ENCODE peak calls at places on chromosome 1, in seven cellular contexts. One of them, this sample, is unnamed.

GRCh38 chr1:177824508-177824982 is 145.3 kb downstream of the SEC16B start:
- DNase-seq in NCI-H1105 treated with DMSO at 0.1 percent for 48 hours: no peak
- DNase-seq in DMS53: no peak
- DNase-seq in T follicular helper cell: no peak
- DNase-seq in cardiac fibroblast: no peak
- DNase-seq in H4: no peak
- DNase-seq in keratinocyte: no peak
- DNase-seq in this sample: no peak

GRCh38 chr1:201769966-201770365 is 59.0 kb upstream of the IPO9 start:
- DNase-seq in H4: no peak
- DNase-seq in DMS53: no peak
- DNase-seq in cardiac fibroblast: peak; percentile 90
- DNase-seq in keratinocyte: no peak
- DNase-seq in NCI-H1105 treated with DMSO at 0.1 percent for 48 hours: no peak
- DNase-seq in T follicular helper cell: no peak
- DNase-seq in this sample: no peak

GRCh38 chr1:5889901-5890300 is 102.3 kb downstream of the NPHP4 start:
- DNase-seq in keratinocyte: no peak
- DNase-seq in cardiac fibroblast: no peak
- DNase-seq in DMS53: no peak
- DNase-seq in H4: no peak
- DNase-seq in NCI-H1105 treated with DMSO at 0.1 percent for 48 hours: no peak
- DNase-seq in T follicular helper cell: no peak
- DNase-seq in this sample: no peak

GRCh38 chr1:235937123-235937522 is 70.4 kb upstream of the LYST start:
- DNase-seq in keratinocyte: no peak
- DNase-seq in cardiac fibroblast: no peak
- DNase-seq in DMS53: no peak
- DNase-seq in H4: no peak
- DNase-seq in T follicular helper cell: no peak
- DNase-seq in NCI-H1105 treated with DMSO at 0.1 percent for 48 hours: no peak
- DNase-seq in this sample: no peak

GRCh38 chr1:179143332-179143731 is 61.5 kb downstream of the TOR3A start:
- DNase-seq in cardiac fibroblast: peak; percentile 91
- DNase-seq in keratinocyte: no peak
- DNase-seq in T follicular helper cell: no peak
- DNase-seq in NCI-H1105 treated with DMSO at 0.1 percent for 48 hours: no peak
- DNase-seq in H4: peak; percentile 84
- DNase-seq in DMS53: no peak
- DNase-seq in this sample: no peak

GRCh38 chr1:155463865-155464264 is 98.7 kb downstream of the ASH1L start:
- DNase-seq in cardiac fibroblast: peak; percentile 86
- DNase-seq in NCI-H1105 treated with DMSO at 0.1 percent for 48 hours: no peak
- DNase-seq in H4: no peak
- DNase-seq in DMS53: no peak
- DNase-seq in T follicular helper cell: no peak
- DNase-seq in keratinocyte: no peak
- DNase-seq in this sample: no peak

GRCh38 chr1:8448906-8449661 is 131.2 kb downstream of the SLC45A1 start:
- DNase-seq in DMS53: peak; percentile 78
- DNase-seq in cardiac fibroblast: peak; percentile 51
- DNase-seq in H4: no peak
- DNase-seq in T follicular helper cell: no peak
- DNase-seq in keratinocyte: no peak
- DNase-seq in NCI-H1105 treated with DMSO at 0.1 percent for 48 hours: no peak
- DNase-seq in this sample: no peak

GRCh38 chr1:232596666-232597303 is 33.1 kb downstream of the SIPA1L2 start:
- DNase-seq in NCI-H1105 treated with DMSO at 0.1 percent for 48 hours: no peak
- DNase-seq in H4: no peak
- DNase-seq in DMS53: no peak
- DNase-seq in cardiac fibroblast: no peak
- DNase-seq in T follicular helper cell: no peak
- DNase-seq in keratinocyte: no peak
- DNase-seq in this sample: no peak

GRCh38 chr1:17356387-17356992 is 15.5 kb upstream of the PADI6 start:
- DNase-seq in T follicular helper cell: no peak
- DNase-seq in H4: no peak
- DNase-seq in keratinocyte: no peak
- DNase-seq in DMS53: no peak
- DNase-seq in cardiac fibroblast: no peak
- DNase-seq in NCI-H1105 treated with DMSO at 0.1 percent for 48 hours: no peak
- DNase-seq in this sample: no peak

GRCh38 chr1:220473440-220473839 is 54.5 kb upstream of the MARK1 start:
- DNase-seq in T follicular helper cell: no peak
- DNase-seq in keratinocyte: no peak
- DNase-seq in DMS53: no peak
- DNase-seq in cardiac fibroblast: no peak
- DNase-seq in H4: no peak
- DNase-seq in NCI-H1105 treated with DMSO at 0.1 percent for 48 hours: no peak
- DNase-seq in this sample: no peak

GRCh38 chr1:180994262-180994661 is 28.4 kb downstream of the STX6 start:
- DNase-seq in NCI-H1105 treated with DMSO at 0.1 percent for 48 hours: no peak
- DNase-seq in T follicular helper cell: no peak
- DNase-seq in keratinocyte: no peak
- DNase-seq in DMS53: peak; percentile 44
- DNase-seq in cardiac fibroblast: peak; percentile 5
- DNase-seq in H4: no peak
- DNase-seq in this sample: no peak

GRCh38 chr1:248736992-248737391 is 18.6 kb downstream of the LYPD8 start:
- DNase-seq in DMS53: no peak
- DNase-seq in cardiac fibroblast: no peak
- DNase-seq in H4: no peak
- DNase-seq in T follicular helper cell: no peak
- DNase-seq in keratinocyte: no peak
- DNase-seq in NCI-H1105 treated with DMSO at 0.1 percent for 48 hours: no peak
- DNase-seq in this sample: no peak

GRCh38 chr1:203189951-203190352 is 3.4 kb upstream of the CHI3L1 start:
- DNase-seq in DMS53: peak; percentile 30
- DNase-seq in H4: no peak
- DNase-seq in cardiac fibroblast: peak; percentile 68
- DNase-seq in NCI-H1105 treated with DMSO at 0.1 percent for 48 hours: no peak
- DNase-seq in T follicular helper cell: no peak
- DNase-seq in keratinocyte: no peak
- DNase-seq in this sample: no peak

GRCh38 chr1:86774305-86775304 is 70.2 kb downstream of the SH3GLB1 start:
- DNase-seq in H4: peak; percentile 59
- DNase-seq in T follicular helper cell: no peak
- DNase-seq in DMS53: peak; percentile 94
- DNase-seq in cardiac fibroblast: peak; percentile 96
- DNase-seq in keratinocyte: peak; percentile 77
- DNase-seq in NCI-H1105 treated with DMSO at 0.1 percent for 48 hours: peak; percentile 87
- DNase-seq in this sample: no peak

GRCh38 chr1:213519098-213519497 is 468.1 kb downstream of the RPS6KC1 start:
- DNase-seq in keratinocyte: no peak
- DNase-seq in cardiac fibroblast: no peak
- DNase-seq in DMS53: peak; percentile 12
- DNase-seq in NCI-H1105 treated with DMSO at 0.1 percent for 48 hours: no peak
- DNase-seq in T follicular helper cell: no peak
- DNase-seq in H4: no peak
- DNase-seq in this sample: no peak

GRCh38 chr1:159008744-159009188 is 941 bp upstream of the IFI16 start:
- DNase-seq in NCI-H1105 treated with DMSO at 0.1 percent for 48 hours: no peak
- DNase-seq in keratinocyte: no peak
- DNase-seq in DMS53: no peak
- DNase-seq in cardiac fibroblast: peak; percentile 44
- DNase-seq in H4: peak; percentile 20
- DNase-seq in T follicular helper cell: peak; percentile 40
- DNase-seq in this sample: peak; percentile 36

GRCh38 chr1:2388004-2388913 is 3.1 kb downstream of the MORN1 start:
- DNase-seq in keratinocyte: no peak
- DNase-seq in H4: no peak
- DNase-seq in DMS53: no peak
- DNase-seq in cardiac fibroblast: no peak
- DNase-seq in NCI-H1105 treated with DMSO at 0.1 percent for 48 hours: no peak
- DNase-seq in T follicular helper cell: no peak
- DNase-seq in this sample: no peak

GRCh38 chr1:7648761-7649384 is 122.2 kb upstream of the VAMP3 start:
- DNase-seq in T follicular helper cell: no peak
- DNase-seq in NCI-H1105 treated with DMSO at 0.1 percent for 48 hours: no peak
- DNase-seq in H4: no peak
- DNase-seq in cardiac fibroblast: no peak
- DNase-seq in keratinocyte: no peak
- DNase-seq in DMS53: no peak
- DNase-seq in this sample: no peak

GRCh38 chr1:97919568-97920261 is 1.1 kb downstream of the DPYD start:
- DNase-seq in NCI-H1105 treated with DMSO at 0.1 percent for 48 hours: peak; percentile 47
- DNase-seq in cardiac fibroblast: peak; percentile 51
- DNase-seq in T follicular helper cell: no peak
- DNase-seq in H4: no peak
- DNase-seq in keratinocyte: no peak
- DNase-seq in DMS53: peak; percentile 49
- DNase-seq in this sample: no peak

GRCh38 chr1:202965441-202965821 is 1.6 kb downstream of the CYB5R1 start:
- DNase-seq in keratinocyte: peak; percentile 48
- DNase-seq in NCI-H1105 treated with DMSO at 0.1 percent for 48 hours: no peak
- DNase-seq in H4: no peak
- DNase-seq in cardiac fibroblast: no peak
- DNase-seq in T follicular helper cell: no peak
- DNase-seq in DMS53: no peak
- DNase-seq in this sample: no peak

GRCh38 chr1:41784516-41785279 is 134.0 kb downstream of the HIVEP3 start:
- DNase-seq in H4: no peak
- DNase-seq in keratinocyte: no peak
- DNase-seq in T follicular helper cell: no peak
- DNase-seq in cardiac fibroblast: no peak
- DNase-seq in DMS53: no peak
- DNase-seq in NCI-H1105 treated with DMSO at 0.1 percent for 48 hours: no peak
- DNase-seq in this sample: no peak

GRCh38 chr1:50354813-50355212 is 68.4 kb downstream of the DMRTA2 start:
- DNase-seq in T follicular helper cell: no peak
- DNase-seq in NCI-H1105 treated with DMSO at 0.1 percent for 48 hours: no peak
- DNase-seq in DMS53: no peak
- DNase-seq in cardiac fibroblast: no peak
- DNase-seq in H4: no peak
- DNase-seq in keratinocyte: no peak
- DNase-seq in this sample: no peak

GRCh38 chr1:96987186-96987703 is 265.7 kb downstream of the PTBP2 start:
- DNase-seq in H4: no peak
- DNase-seq in NCI-H1105 treated with DMSO at 0.1 percent for 48 hours: no peak
- DNase-seq in T follicular helper cell: no peak
- DNase-seq in DMS53: no peak
- DNase-seq in cardiac fibroblast: no peak
- DNase-seq in keratinocyte: no peak
- DNase-seq in this sample: no peak

GRCh38 chr1:1889847-1890505 is 911 bp downstream of the GNB1 start:
- DNase-seq in H4: no peak
- DNase-seq in keratinocyte: no peak
- DNase-seq in NCI-H1105 treated with DMSO at 0.1 percent for 48 hours: no peak
- DNase-seq in T follicular helper cell: peak; percentile 24
- DNase-seq in cardiac fibroblast: peak; percentile 53
- DNase-seq in DMS53: peak; percentile 74
- DNase-seq in this sample: peak; percentile 8

This sample was measured in T-helper 22 cell.